ENCODE peak calls at places on chromosomes 12 and 14, in eight cellular contexts. C, L, E, I, S, D, N and X are unnamed samples.

GRCh38 chr12:75660805-75661404 is 149.5 kb upstream of the KRR1 start:
- DNase-seq in I (no peak), C (no peak), L (no peak), N (no peak), D (no peak), E (peak), S (no peak), X (no peak)

GRCh38 chr12:52837781-52838736 is 3.9 kb upstream of the KRT79 start:
- DNase-seq in S (no peak), L (no peak), C (no peak), N (no peak), E (no peak), D (no peak), I (no peak), X (peak)

GRCh38 chr14:105388110-105388951 is 10.0 kb upstream of the TEX22 start:
- DNase-seq in E (no peak), S (no peak), I (no peak), C (no peak), L (no peak), D (no peak), N (peak), X (no peak)

GRCh38 chr12:119668315-119668651 is 350 bp downstream of the PRKAB1 start:
- DNase-seq in N (no peak), D (no peak), C (no peak), I (no peak), S (no peak), L (no peak), E (no peak), X (no peak)

GRCh38 chr12:114975974-114976310 is 292.0 kb upstream of the TBX3 start:
- DNase-seq in I (no peak), E (no peak), D (no peak), L (no peak), C (no peak), S (no peak), N (no peak), X (no peak)

GRCh38 chr14:24339284-24340151 is at the start of gene RIPK3:
- DNase-seq in E (no peak), S (no peak), L (peak), I (peak), D (peak), N (peak), C (peak), X (peak)

GRCh38 chr12:123041811-123042655 is 61.6 kb downstream of the ARL6IP4 start:
- DNase-seq in I (no peak), N (peak), L (no peak), C (no peak), D (no peak), E (peak), S (no peak), X (peak)

GRCh38 chr12:46884362-46884761 is 58.6 kb upstream of the SLC38A4 start:
- DNase-seq in E (no peak), N (no peak), L (no peak), D (no peak), S (no peak), I (no peak), C (no peak), X (no peak)

GRCh38 chr12:30862486-30862885 is 64.1 kb upstream of the TSPAN11 start:
- DNase-seq in C (no peak), I (no peak), S (no peak), L (no peak), N (no peak), D (no peak), E (no peak), X (no peak)

GRCh38 chr14:90620540-90621204 is 195.6 kb downstream of the TTC7B start:
- DNase-seq in E (no peak), N (no peak), L (no peak), I (no peak), S (no peak), D (no peak), C (no peak), X (no peak)

GRCh38 chr12:124947561-124948398 is 33.3 kb upstream of the UBC start:
- DNase-seq in S (no peak), I (no peak), L (no peak), E (no peak), D (no peak), N (no peak), C (no peak), X (no peak)

GRCh38 chr12:20000229-20000869 is 368.0 kb upstream of the PDE3A start:
- DNase-seq in D (no peak), L (no peak), E (no peak), I (no peak), S (no peak), C (no peak), N (no peak), X (no peak)

GRCh38 chr14:89600950-89601826 is 184.2 kb upstream of the FOXN3 start:
- DNase-seq in L (no peak), E (peak), C (no peak), D (no peak), I (no peak), N (no peak), S (no peak), X (no peak)

GRCh38 chr12:83016226-83016835 is 329.6 kb downstream of the TMTC2 start:
- DNase-seq in C (peak), N (no peak), S (no peak), D (no peak), I (no peak), L (no peak), E (peak), X (no peak)

GRCh38 chr14:81855007-81855406 is 321.4 kb upstream of the SEL1L start:
- DNase-seq in L (no peak), N (no peak), C (no peak), E (no peak), S (no peak), D (no peak), I (no peak), X (no peak)

GRCh38 chr14:94307410-94307992 is 14.4 kb upstream of the SERPINA10 start:
- DNase-seq in E (no peak), L (no peak), S (no peak), N (no peak), D (no peak), I (peak), C (no peak), X (no peak)

GRCh38 chr14:68800361-68800760 is 7.5 kb upstream of the ZFP36L1 start:
- DNase-seq in S (no peak), I (no peak), D (no peak), C (no peak), N (no peak), L (no peak), E (no peak), X (no peak)

GRCh38 chr14:61894452-61895077 is 132.3 kb downstream of the SNAPC1 start:
- DNase-seq in L (peak), D (peak), S (peak), E (peak), C (peak), N (no peak), I (peak), X (peak)

GRCh38 chr12:75944905-75945412 is 86.6 kb downstream of the PHLDA1 start:
- DNase-seq in D (no peak), C (no peak), N (no peak), S (no peak), L (no peak), E (no peak), I (no peak), X (no peak)

GRCh38 chr12:55057466-55057865 is 37.7 kb downstream of the NEUROD4 start:
- DNase-seq in S (no peak), D (no peak), I (no peak), N (no peak), L (no peak), E (no peak), C (no peak), X (no peak)

GRCh38 chr12:125092872-125093680 is 27.8 kb downstream of the AACS start:
- DNase-seq in L (no peak), D (no peak), N (peak), C (no peak), E (peak), I (no peak), S (no peak), X (no peak)

GRCh38 chr12:123150273-123150803 is 552 bp downstream of the PITPNM2 start:
- DNase-seq in E (no peak), I (no peak), N (peak), L (no peak), D (peak), S (peak), C (peak), X (peak)

GRCh38 chr12:124745891-124746570 is 117.6 kb downstream of the SCARB1 start:
- DNase-seq in N (peak), E (peak), I (no peak), L (no peak), S (peak), D (peak), C (peak), X (peak)

GRCh38 chr14:50882932-50883826 is 11.3 kb downstream of the ABHD12B start:
- DNase-seq in N (no peak), L (no peak), S (no peak), C (no peak), D (no peak), E (no peak), I (no peak), X (no peak)

GRCh38 chr14:105537580-105538474 is 11.4 kb downstream of the TMEM121 start:
- DNase-seq in C (peak), S (peak), L (peak), E (no peak), D (peak), N (peak), I (peak), X (peak)

GRCh38 chr14:66268802-66269334 is 217.3 kb upstream of the CCDC196 start:
- DNase-seq in N (no peak), S (no peak), D (no peak), I (no peak), C (no peak), L (no peak), E (no peak), X (no peak)

GRCh38 chr14:103121846-103122577 is 1.2 kb upstream of the TNFAIP2 start:
- DNase-seq in D (no peak), N (peak), L (no peak), C (peak), S (no peak), I (peak), E (no peak), X (peak)

GRCh38 chr14:49946320-49947141 is 53.6 kb downstream of the ARF6 start:
- DNase-seq in E (peak), D (no peak), L (no peak), C (no peak), I (no peak), N (no peak), S (peak), X (no peak)

GRCh38 chr14:73460691-73461127 is 2.4 kb upstream of the NUMB start:
- DNase-seq in S (no peak), C (no peak), E (peak), L (no peak), N (no peak), I (no peak), D (no peak), X (no peak)

GRCh38 chr12:45914090-45914489 is 76.3 kb downstream of the SCAF11 start:
- DNase-seq in S (no peak), L (no peak), D (no peak), E (peak), N (no peak), C (no peak), I (peak), X (no peak)

GRCh38 chr12:6370994-6371754 is 4.2 kb downstream of the SCNN1A start:
- DNase-seq in S (no peak), L (no peak), D (peak), I (no peak), C (peak), E (peak), N (peak), X (peak)

GRCh38 chr14:24806061-24806678 is 172.2 kb upstream of the GZMB start:
- DNase-seq in D (peak), C (peak), S (peak), L (no peak), N (no peak), I (peak), E (peak), X (no peak)